ENCODE peak calls at places on chromosome 1, in five cellular contexts. D, Y, A, E and S are unnamed samples.
A peak's percentile ranks its signal among the peaks of the same experiment; 100 is the strongest.

GRCh38 chr1:226110249-226111108 is 48.0 kb downstream of the H3-3A start:
- DNase-seq in D (peak; percentile 44), Y (peak; percentile 83), A (peak; percentile 81), E (peak; percentile 61), S (peak; percentile 32)

GRCh38 chr1:43975249-43975961 is 645 bp downstream of the ATP6V0B start:
- DNase-seq in D (no peak), Y (peak; percentile 54), A (peak; percentile 78), E (no peak), S (no peak)

GRCh38 chr1:151289080-151289935 is 7.2 kb downstream of the ZNF687 start:
- DNase-seq in D (no peak), Y (no peak), A (no peak), E (no peak), S (no peak)

GRCh38 chr1:45863117-45863670 is 59.8 kb downstream of the MAST2 start:
- DNase-seq in D (peak; percentile 10), Y (peak; percentile 27), A (no peak), E (no peak), S (peak; percentile 43)

GRCh38 chr1:5297878-5298239 is 643.5 kb downstream of the AJAP1 start:
- DNase-seq in D (no peak), Y (no peak), A (no peak), E (no peak), S (no peak)

GRCh38 chr1:6472391-6472790 is 6.4 kb upstream of the TNFRSF25 start:
- DNase-seq in D (no peak), Y (no peak), A (peak; percentile 82), E (no peak), S (no peak)

GRCh38 chr1:32525053-32525452 is 14.2 kb upstream of the ZBTB8A start:
- DNase-seq in D (no peak), Y (no peak), A (no peak), E (no peak), S (no peak)

GRCh38 chr1:172670791-172671190 is 11.9 kb downstream of the FASLG start:
- DNase-seq in D (no peak), Y (no peak), A (no peak), E (no peak), S (no peak)

GRCh38 chr1:107389410-107390075 is 248.7 kb downstream of the NTNG1 start:
- DNase-seq in D (no peak), Y (no peak), A (no peak), E (no peak), S (no peak)

GRCh38 chr1:186188004-186188539 is 187.0 kb downstream of the TPR start:
- DNase-seq in D (no peak), Y (peak; percentile 93), A (no peak), E (peak; percentile 96), S (peak; percentile 93)

GRCh38 chr1:21139601-21140000 is 37.1 kb downstream of the EIF4G3 start:
- DNase-seq in D (peak; percentile 76), Y (no peak), A (no peak), E (no peak), S (no peak)

GRCh38 chr1:179709841-179710329 is 33.2 kb upstream of the FAM163A start:
- DNase-seq in D (no peak), Y (peak; percentile 35), A (no peak), E (peak; percentile 77), S (peak; percentile 3)